ENCODE peak calls at places on chromosomes 16 and 17, in seven cellular contexts. One of them, this sample, is unnamed.

GRCh38 chr16:30535106-30535776 is 583 bp upstream of the ZNF747 start:
- DNase-seq in WTC11: no peak
- DNase-seq in C1 segment of cervical spinal cord: no peak
- DNase-seq in heart right ventricle: no peak
- DNase-seq in M059J: peak
- DNase-seq in HT1080: no peak
- DNase-seq in activated gamma-delta T cell treated with Interleukin-2 at 50 U/mL for 16 hours: peak
- DNase-seq in this sample: no peak

GRCh38 chr17:13114601-13115024 is 96.8 kb upstream of the ELAC2 start:
- DNase-seq in WTC11: peak
- DNase-seq in C1 segment of cervical spinal cord: no peak
- DNase-seq in heart right ventricle: peak
- DNase-seq in M059J: peak
- DNase-seq in HT1080: peak
- DNase-seq in activated gamma-delta T cell treated with Interleukin-2 at 50 U/mL for 16 hours: no peak
- DNase-seq in this sample: peak

GRCh38 chr16:3601614-3602319 is 9.6 kb downstream of the SLX4 start:
- DNase-seq in WTC11: no peak
- DNase-seq in C1 segment of cervical spinal cord: no peak
- DNase-seq in heart right ventricle: no peak
- DNase-seq in M059J: no peak
- DNase-seq in HT1080: no peak
- DNase-seq in activated gamma-delta T cell treated with Interleukin-2 at 50 U/mL for 16 hours: no peak
- DNase-seq in this sample: no peak

GRCh38 chr16:57042157-57043111 is 49.9 kb upstream of the CPNE2 start:
- DNase-seq in WTC11: no peak
- DNase-seq in C1 segment of cervical spinal cord: no peak
- DNase-seq in heart right ventricle: no peak
- DNase-seq in M059J: no peak
- DNase-seq in HT1080: no peak
- DNase-seq in activated gamma-delta T cell treated with Interleukin-2 at 50 U/mL for 16 hours: peak
- DNase-seq in this sample: peak

GRCh38 chr17:45229681-45230409 is 8.2 kb downstream of the FMNL1 start:
- DNase-seq in WTC11: no peak
- DNase-seq in C1 segment of cervical spinal cord: no peak
- DNase-seq in heart right ventricle: no peak
- DNase-seq in M059J: no peak
- DNase-seq in HT1080: no peak
- DNase-seq in activated gamma-delta T cell treated with Interleukin-2 at 50 U/mL for 16 hours: no peak
- DNase-seq in this sample: peak

GRCh38 chr17:50693041-50693682 is 14.6 kb downstream of the ANKRD40 start:
- DNase-seq in WTC11: no peak
- DNase-seq in C1 segment of cervical spinal cord: no peak
- DNase-seq in heart right ventricle: no peak
- DNase-seq in M059J: no peak
- DNase-seq in HT1080: no peak
- DNase-seq in activated gamma-delta T cell treated with Interleukin-2 at 50 U/mL for 16 hours: no peak
- DNase-seq in this sample: no peak

GRCh38 chr17:76276461-76277299 is 11.5 kb downstream of the UBALD2 start:
- DNase-seq in WTC11: no peak
- DNase-seq in C1 segment of cervical spinal cord: no peak
- DNase-seq in heart right ventricle: no peak
- DNase-seq in M059J: peak
- DNase-seq in HT1080: no peak
- DNase-seq in activated gamma-delta T cell treated with Interleukin-2 at 50 U/mL for 16 hours: no peak
- DNase-seq in this sample: no peak

GRCh38 chr16:78553268-78554044 is 454.0 kb downstream of the WWOX start:
- DNase-seq in WTC11: no peak
- DNase-seq in C1 segment of cervical spinal cord: no peak
- DNase-seq in heart right ventricle: no peak
- DNase-seq in M059J: no peak
- DNase-seq in HT1080: no peak
- DNase-seq in activated gamma-delta T cell treated with Interleukin-2 at 50 U/mL for 16 hours: no peak
- DNase-seq in this sample: no peak

GRCh38 chr17:61411944-61412859 is 12.6 kb downstream of the TBX2 start:
- DNase-seq in WTC11: peak
- DNase-seq in C1 segment of cervical spinal cord: peak
- DNase-seq in heart right ventricle: peak
- DNase-seq in M059J: peak
- DNase-seq in HT1080: peak
- DNase-seq in activated gamma-delta T cell treated with Interleukin-2 at 50 U/mL for 16 hours: peak
- DNase-seq in this sample: peak

GRCh38 chr16:838741-839140 is 38.2 kb upstream of the GNG13 start:
- DNase-seq in WTC11: no peak
- DNase-seq in C1 segment of cervical spinal cord: no peak
- DNase-seq in heart right ventricle: no peak
- DNase-seq in M059J: no peak
- DNase-seq in HT1080: no peak
- DNase-seq in activated gamma-delta T cell treated with Interleukin-2 at 50 U/mL for 16 hours: no peak
- DNase-seq in this sample: no peak

GRCh38 chr17:49873926-49874325 is 26.1 kb upstream of the TAC4 start:
- DNase-seq in WTC11: no peak
- DNase-seq in C1 segment of cervical spinal cord: no peak
- DNase-seq in heart right ventricle: no peak
- DNase-seq in M059J: no peak
- DNase-seq in HT1080: no peak
- DNase-seq in activated gamma-delta T cell treated with Interleukin-2 at 50 U/mL for 16 hours: no peak
- DNase-seq in this sample: no peak

GRCh38 chr17:42944211-42944610 is 20.0 kb downstream of the AARSD1 start:
- DNase-seq in WTC11: no peak
- DNase-seq in C1 segment of cervical spinal cord: no peak
- DNase-seq in heart right ventricle: no peak
- DNase-seq in M059J: peak
- DNase-seq in HT1080: no peak
- DNase-seq in activated gamma-delta T cell treated with Interleukin-2 at 50 U/mL for 16 hours: no peak
- DNase-seq in this sample: no peak

GRCh38 chr16:11949527-11949926 is 7.7 kb upstream of the NPIPB2 start:
- DNase-seq in WTC11: peak
- DNase-seq in C1 segment of cervical spinal cord: no peak
- DNase-seq in heart right ventricle: peak
- DNase-seq in M059J: peak
- DNase-seq in HT1080: peak
- DNase-seq in activated gamma-delta T cell treated with Interleukin-2 at 50 U/mL for 16 hours: no peak
- DNase-seq in this sample: peak

GRCh38 chr16:85003723-85004586 is 7.4 kb downstream of the ZDHHC7 start:
- DNase-seq in WTC11: no peak
- DNase-seq in C1 segment of cervical spinal cord: no peak
- DNase-seq in heart right ventricle: no peak
- DNase-seq in M059J: no peak
- DNase-seq in HT1080: no peak
- DNase-seq in activated gamma-delta T cell treated with Interleukin-2 at 50 U/mL for 16 hours: no peak
- DNase-seq in this sample: no peak

GRCh38 chr17:75110307-75110937 is 653 bp downstream of the ARMC7 start:
- DNase-seq in WTC11: peak
- DNase-seq in C1 segment of cervical spinal cord: no peak
- DNase-seq in heart right ventricle: no peak
- DNase-seq in M059J: no peak
- DNase-seq in HT1080: no peak
- DNase-seq in activated gamma-delta T cell treated with Interleukin-2 at 50 U/mL for 16 hours: no peak
- DNase-seq in this sample: no peak

GRCh38 chr16:46688101-46688656 is 799 bp downstream of the VPS35 start:
- DNase-seq in WTC11: no peak
- DNase-seq in C1 segment of cervical spinal cord: no peak
- DNase-seq in heart right ventricle: peak
- DNase-seq in M059J: no peak
- DNase-seq in HT1080: no peak
- DNase-seq in activated gamma-delta T cell treated with Interleukin-2 at 50 U/mL for 16 hours: no peak
- DNase-seq in this sample: peak

GRCh38 chr16:19843371-19843770 is 41.3 kb downstream of the GPRC5B start:
- DNase-seq in WTC11: no peak
- DNase-seq in C1 segment of cervical spinal cord: no peak
- DNase-seq in heart right ventricle: no peak
- DNase-seq in M059J: peak
- DNase-seq in HT1080: peak
- DNase-seq in activated gamma-delta T cell treated with Interleukin-2 at 50 U/mL for 16 hours: no peak
- DNase-seq in this sample: no peak

GRCh38 chr16:27945233-27945975 is 118.1 kb downstream of the GSG1L start:
- DNase-seq in WTC11: no peak
- DNase-seq in C1 segment of cervical spinal cord: no peak
- DNase-seq in heart right ventricle: no peak
- DNase-seq in M059J: no peak
- DNase-seq in HT1080: no peak
- DNase-seq in activated gamma-delta T cell treated with Interleukin-2 at 50 U/mL for 16 hours: no peak
- DNase-seq in this sample: no peak

GRCh38 chr17:6147054-6147453 is 76.9 kb downstream of the WSCD1 start:
- DNase-seq in WTC11: no peak
- DNase-seq in C1 segment of cervical spinal cord: no peak
- DNase-seq in heart right ventricle: no peak
- DNase-seq in M059J: no peak
- DNase-seq in HT1080: no peak
- DNase-seq in activated gamma-delta T cell treated with Interleukin-2 at 50 U/mL for 16 hours: no peak
- DNase-seq in this sample: no peak

GRCh38 chr17:67779098-67779672 is 46.1 kb upstream of the BPTF start:
- DNase-seq in WTC11: peak
- DNase-seq in C1 segment of cervical spinal cord: no peak
- DNase-seq in heart right ventricle: peak
- DNase-seq in M059J: peak
- DNase-seq in HT1080: peak
- DNase-seq in activated gamma-delta T cell treated with Interleukin-2 at 50 U/mL for 16 hours: peak
- DNase-seq in this sample: peak

GRCh38 chr17:73691321-73691766 is 47.1 kb upstream of the SDK2 start:
- DNase-seq in WTC11: no peak
- DNase-seq in C1 segment of cervical spinal cord: no peak
- DNase-seq in heart right ventricle: no peak
- DNase-seq in M059J: no peak
- DNase-seq in HT1080: no peak
- DNase-seq in activated gamma-delta T cell treated with Interleukin-2 at 50 U/mL for 16 hours: no peak
- DNase-seq in this sample: no peak

GRCh38 chr17:6374761-6375312 is 60.1 kb downstream of the AIPL1 start:
- DNase-seq in WTC11: peak
- DNase-seq in C1 segment of cervical spinal cord: no peak
- DNase-seq in heart right ventricle: no peak
- DNase-seq in M059J: peak
- DNase-seq in HT1080: peak
- DNase-seq in activated gamma-delta T cell treated with Interleukin-2 at 50 U/mL for 16 hours: no peak
- DNase-seq in this sample: no peak

GRCh38 chr16:89096768-89097527 is 3.3 kb downstream of the ACSF3 start:
- DNase-seq in WTC11: no peak
- DNase-seq in C1 segment of cervical spinal cord: no peak
- DNase-seq in heart right ventricle: no peak
- DNase-seq in M059J: no peak
- DNase-seq in HT1080: no peak
- DNase-seq in activated gamma-delta T cell treated with Interleukin-2 at 50 U/mL for 16 hours: peak
- DNase-seq in this sample: no peak

GRCh38 chr17:29723283-29724047 is 100.8 kb upstream of the CORO6 start:
- DNase-seq in WTC11: no peak
- DNase-seq in C1 segment of cervical spinal cord: no peak
- DNase-seq in heart right ventricle: no peak
- DNase-seq in M059J: no peak
- DNase-seq in HT1080: no peak
- DNase-seq in activated gamma-delta T cell treated with Interleukin-2 at 50 U/mL for 16 hours: peak
- DNase-seq in this sample: peak

GRCh38 chr16:29819506-29819905 is 756 bp upstream of the MVP start:
- DNase-seq in WTC11: no peak
- DNase-seq in C1 segment of cervical spinal cord: no peak
- DNase-seq in heart right ventricle: no peak
- DNase-seq in M059J: no peak
- DNase-seq in HT1080: no peak
- DNase-seq in activated gamma-delta T cell treated with Interleukin-2 at 50 U/mL for 16 hours: no peak
- DNase-seq in this sample: no peak

GRCh38 chr16:635573-636205 is 416 bp downstream of the METTL26 start:
- DNase-seq in WTC11: no peak
- DNase-seq in C1 segment of cervical spinal cord: no peak
- DNase-seq in heart right ventricle: no peak
- DNase-seq in M059J: no peak
- DNase-seq in HT1080: no peak
- DNase-seq in activated gamma-delta T cell treated with Interleukin-2 at 50 U/mL for 16 hours: no peak
- DNase-seq in this sample: no peak

GRCh38 chr17:57522436-57523005 is 222.6 kb downstream of the CCDC182 start:
- DNase-seq in WTC11: no peak
- DNase-seq in C1 segment of cervical spinal cord: no peak
- DNase-seq in heart right ventricle: no peak
- DNase-seq in M059J: no peak
- DNase-seq in HT1080: no peak
- DNase-seq in activated gamma-delta T cell treated with Interleukin-2 at 50 U/mL for 16 hours: no peak
- DNase-seq in this sample: no peak

GRCh38 chr17:82839617-82840292 is at the start of gene ZNF750:
- DNase-seq in WTC11: peak
- DNase-seq in C1 segment of cervical spinal cord: no peak
- DNase-seq in heart right ventricle: no peak
- DNase-seq in M059J: no peak
- DNase-seq in HT1080: no peak
- DNase-seq in activated gamma-delta T cell treated with Interleukin-2 at 50 U/mL for 16 hours: no peak
- DNase-seq in this sample: no peak

GRCh38 chr17:3447625-3448024 is 14.0 kb upstream of the OR1E2 start:
- DNase-seq in WTC11: peak
- DNase-seq in C1 segment of cervical spinal cord: no peak
- DNase-seq in heart right ventricle: no peak
- DNase-seq in M059J: no peak
- DNase-seq in HT1080: peak
- DNase-seq in activated gamma-delta T cell treated with Interleukin-2 at 50 U/mL for 16 hours: no peak
- DNase-seq in this sample: no peak

This sample was measured in B cell.